ENCODE peak calls at places on chromosomes 3 and 15, in four cellular contexts. X is fibroblast of lung; R is CD8-positive, alpha-beta memory T cell; A is suprapubic skin. C is an unnamed sample.
A peak's percentile ranks its signal among the peaks of the same experiment; 100 is the strongest.

GRCh38 chr3:99114565-99115291 is 213.2 kb upstream of the DCBLD2 start:
- DNase-seq in X (peak; percentile 68), R (no peak), A (no peak), C (no peak)

GRCh38 chr15:35858707-35859106 is 312.7 kb upstream of the DPH6 start:
- DNase-seq in X (no peak), R (no peak), A (no peak), C (no peak)

GRCh38 chr3:65811050-65811766 is 227.5 kb downstream of the MAGI1 start:
- DNase-seq in X (peak; percentile 8), R (no peak), A (no peak), C (no peak)

GRCh38 chr3:79886204-79886603 is 118.4 kb upstream of the ROBO1 start:
- DNase-seq in X (no peak), R (no peak), A (no peak), C (no peak)

GRCh38 chr3:71083726-71084131 is 499.8 kb downstream of the FOXP1 start:
- DNase-seq in X (no peak), R (no peak), A (no peak), C (no peak)

GRCh38 chr3:127263586-127264231 is 24.1 kb downstream of the PRR20G start:
- DNase-seq in X (no peak), R (no peak), A (no peak), C (peak; percentile 21)

GRCh38 chr3:187702507-187703033 is at the start of gene RTP2:
- DNase-seq in X (no peak), R (no peak), A (no peak), C (no peak)

GRCh38 chr3:169771651-169772529 is 1.3 kb upstream of the MYNN start:
- DNase-seq in X (peak; percentile 89), R (peak; percentile 82), A (peak; percentile 61), C (peak; percentile 40)

GRCh38 chr15:87877114-87877810 is 379.3 kb downstream of the NTRK3 start:
- DNase-seq in X (peak; percentile 42), R (no peak), A (no peak), C (no peak)

GRCh38 chr15:72070817-72071447 is 47.0 kb downstream of the MYO9A start:
- DNase-seq in X (no peak), R (no peak), A (no peak), C (no peak)

GRCh38 chr3:8492744-8493511 is 8.7 kb upstream of the LMCD1 start:
- DNase-seq in X (no peak), R (no peak), A (no peak), C (no peak)

GRCh38 chr15:83275412-83275811 is 9.1 kb downstream of the BNC1 start:
- DNase-seq in X (no peak), R (no peak), A (no peak), C (no peak)

GRCh38 chr15:27238209-27238608 is 267.2 kb downstream of the GABRG3 start:
- DNase-seq in X (no peak), R (no peak), A (no peak), C (no peak)

GRCh38 chr3:115062412-115062956 is 84.6 kb downstream of the ZBTB20 start:
- DNase-seq in X (peak; percentile 18), R (no peak), A (no peak), C (no peak)

GRCh38 chr3:187403768-187404270 is 35.6 kb downstream of the RTP4 start:
- DNase-seq in X (peak; percentile 79), R (no peak), A (no peak), C (peak; percentile 10)

GRCh38 chr15:98391568-98391967 is 256.8 kb upstream of the IGF1R start:
- DNase-seq in X (no peak), R (no peak), A (no peak), C (no peak)

GRCh38 chr15:45030743-45031142 is 7.7 kb downstream of the SORD start:
- DNase-seq in X (no peak), R (no peak), A (no peak), C (no peak)

GRCh38 chr15:79170256-79170664 is 79.7 kb upstream of the RASGRF1 start:
- DNase-seq in X (no peak), R (no peak), A (peak; percentile 51), C (no peak)

GRCh38 chr3:46186856-46187700 is 21.0 kb downstream of the CCR1 start:
- DNase-seq in X (no peak), R (no peak), A (no peak), C (no peak)

GRCh38 chr3:187986514-187986934 is 167.4 kb upstream of the LPP start:
- DNase-seq in X (peak; percentile 75), R (no peak), A (no peak), C (no peak)

GRCh38 chr15:86743283-86743903 is 663.7 kb downstream of the AGBL1 start:
- DNase-seq in X (no peak), R (peak; percentile 18), A (no peak), C (peak; percentile 42)

DNA sequence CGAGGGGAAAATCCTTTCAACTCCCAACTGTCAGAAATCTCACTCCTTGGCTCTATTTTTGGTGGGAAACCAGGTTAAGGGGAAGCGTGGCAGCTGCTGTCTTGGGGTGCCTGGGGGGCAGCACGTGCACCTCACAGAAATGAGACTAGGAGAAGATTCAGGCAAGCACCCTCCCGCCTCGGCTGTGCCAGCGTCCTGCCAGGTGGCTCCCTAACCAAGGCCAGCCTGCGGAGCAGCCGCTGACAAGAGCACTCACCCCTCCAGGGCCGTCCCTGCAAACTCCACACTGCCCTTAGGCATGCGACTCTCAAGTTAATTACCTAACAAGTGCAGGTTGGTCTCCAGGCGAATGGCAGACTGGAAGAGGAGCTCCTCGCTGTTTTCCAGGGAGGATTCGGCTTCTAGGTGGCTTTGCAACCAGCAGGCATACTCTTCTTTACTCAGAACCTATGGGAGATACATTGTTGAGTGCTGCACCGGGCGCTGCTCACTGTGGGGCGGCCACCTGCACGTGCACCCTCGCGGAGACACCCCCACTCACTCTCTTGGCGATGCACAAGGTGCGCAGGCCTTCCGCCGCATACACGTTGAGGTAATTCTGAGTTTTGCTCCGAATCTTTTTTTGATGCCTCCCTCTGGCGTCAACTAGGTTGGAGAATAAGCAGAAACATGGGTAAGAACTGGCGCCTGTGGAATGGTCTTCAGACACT is 155.3 kb downstream of the ATP10A start:
- DNase-seq in X (no peak), R (no peak), A (peak; percentile 44), C (no peak)
- H3K36me3 ChIP-seq in X (peaks cover 1% of the 10 kb centered on the region), R (no peaks in the 10 kb centered on the region), A (peaks cover 6% of the 10 kb centered on the region), C (no peaks in the 10 kb centered on the region)

GRCh38 chr3:172213765-172214358 is 174.5 kb downstream of the FNDC3B start:
- DNase-seq in X (no peak), R (no peak), A (no peak), C (no peak)
- H3K4me1 ChIP-seq in X (peaks cover 10% of the 10 kb centered on the region), R (no peaks in the 10 kb centered on the region), A (peaks cover 39% of the 10 kb centered on the region), C (peaks cover 2% of the 10 kb centered on the region)

DNA sequence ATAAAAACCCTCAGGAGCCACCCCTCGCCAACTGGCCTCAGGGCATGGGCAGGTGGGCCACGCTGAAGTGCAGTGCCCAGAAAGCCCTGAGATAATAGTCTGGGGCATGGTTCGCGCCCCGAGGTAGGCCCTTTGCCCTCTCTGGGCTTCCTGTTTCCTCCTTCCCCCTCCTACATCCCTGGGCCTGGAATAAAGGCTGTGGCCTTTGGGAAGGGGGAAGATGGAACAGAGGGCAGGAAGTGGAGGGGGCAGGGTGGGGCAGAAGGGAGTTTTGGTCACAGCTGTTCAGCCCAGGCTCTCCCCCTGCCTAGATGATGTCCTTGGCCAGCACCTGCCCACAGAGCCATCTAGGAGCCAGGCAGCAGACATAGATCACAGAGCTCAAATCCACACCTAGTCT is 11.3 kb downstream of the CSRNP1 start:
- DNase-seq in X (no peak), R (no peak), A (no peak), C (peak; percentile 46)
- H3K36me3 ChIP-seq in X (peaks cover 27% of the 10 kb centered on the region), R (peaks cover 29% of the 10 kb centered on the region), A (peaks cover 54% of the 10 kb centered on the region), C (peaks cover 17% of the 10 kb centered on the region)

GRCh38 chr15:75206803-75207617 is 5.3 kb downstream of the C15orf39 start:
- DNase-seq in X (no peak), R (no peak), A (no peak), C (no peak)

GRCh38 chr15:75206006-75206405 is 4.3 kb downstream of the C15orf39 start:
- DNase-seq in X (no peak), R (no peak), A (no peak), C (no peak)

GRCh38 chr15:75208501-75209288 is 7.0 kb downstream of the C15orf39 start:
- DNase-seq in X (no peak), R (no peak), A (no peak), C (no peak)

GRCh38 chr15:75209289-75209676 is 7.6 kb downstream of the C15orf39 start:
- DNase-seq in X (no peak), R (no peak), A (no peak), C (no peak)

DNA sequence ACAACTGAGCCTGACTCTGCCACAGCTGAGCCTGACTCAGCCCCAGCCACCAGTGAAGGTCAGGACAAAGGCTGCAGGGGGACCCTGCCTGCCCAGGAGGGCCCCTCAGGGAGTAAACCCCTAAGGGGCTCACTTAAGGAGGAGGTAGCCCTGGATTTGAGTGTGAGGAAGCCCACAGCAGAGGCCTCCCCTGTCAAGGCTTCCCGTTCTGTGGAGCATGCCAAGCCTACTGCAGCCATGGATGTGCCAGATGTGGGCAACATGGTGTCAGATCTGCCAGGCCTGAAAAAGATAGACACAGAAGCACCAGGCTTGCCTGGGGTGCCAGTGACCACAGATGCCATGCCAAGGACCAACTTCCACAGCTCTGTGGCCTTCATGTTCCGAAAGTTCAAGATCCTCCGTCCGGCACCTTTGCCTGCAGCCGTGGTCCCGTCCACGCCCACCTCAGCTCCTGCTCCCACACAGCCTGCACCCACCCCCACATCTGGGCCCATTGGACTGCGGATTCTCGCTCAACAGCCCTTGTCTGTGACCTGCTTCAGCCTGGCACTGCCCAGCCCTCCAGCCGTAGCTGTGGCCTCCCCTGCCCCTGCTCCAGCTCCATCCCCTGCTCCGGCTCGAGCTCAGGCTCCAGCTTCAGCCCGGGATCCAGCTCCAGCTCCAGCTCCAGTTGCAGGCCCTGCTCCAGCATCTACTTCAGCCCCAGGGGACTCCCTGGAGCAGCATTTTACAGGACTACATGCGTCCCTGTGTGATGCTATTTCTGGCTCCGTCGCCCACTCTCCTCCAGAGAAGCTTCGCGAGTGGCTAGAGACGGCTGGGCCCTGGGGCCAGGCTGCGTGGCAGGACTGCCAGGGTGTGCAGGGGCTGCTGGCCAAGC is 6.2 kb downstream of the C15orf39 start:
- DNase-seq in X (no peak), R (no peak), A (no peak), C (no peak)
- H3K4me1 ChIP-seq in X (peaks cover 13% of the 10 kb centered on the region), R (peaks cover 24% of the 10 kb centered on the region), A (peaks cover 57% of the 10 kb centered on the region), C (no peaks in the 10 kb centered on the region)

DNA sequence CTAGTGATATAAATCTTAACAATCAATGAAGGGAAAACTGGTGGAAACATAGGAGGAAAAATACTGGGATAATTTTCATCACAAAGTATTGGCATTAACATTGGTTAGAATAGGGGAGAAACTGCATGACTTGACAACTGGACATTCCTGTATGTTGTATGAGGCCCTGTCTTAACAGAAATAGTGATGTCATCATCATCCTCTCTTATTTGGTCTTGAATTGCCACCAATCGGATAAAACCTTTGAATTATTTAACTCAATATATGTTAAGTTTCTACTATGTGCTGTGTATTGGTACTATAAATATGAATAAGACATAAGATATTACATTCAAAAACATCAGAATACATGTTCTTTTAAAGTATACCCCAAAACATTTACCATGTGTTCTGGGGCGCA is 130.1 kb upstream of the CCDC54 start:
- DNase-seq in X (no peak), R (no peak), A (no peak), C (no peak)
- H3K36me3 ChIP-seq in X (peaks cover 7% of the 10 kb centered on the region), R (no peaks in the 10 kb centered on the region), A (peaks cover 3% of the 10 kb centered on the region), C (no peaks in the 10 kb centered on the region)

GRCh38 chr3:73573204-73573603 is 51.5 kb downstream of the PDZRN3 start:
- DNase-seq in X (no peak), R (no peak), A (no peak), C (no peak)

GRCh38 chr3:73572371-73572770 is 52.4 kb downstream of the PDZRN3 start:
- DNase-seq in X (no peak), R (no peak), A (no peak), C (peak; percentile 52)

GRCh38 chr3:73577704-73578103 is 47.0 kb downstream of the PDZRN3 start:
- DNase-seq in X (no peak), R (no peak), A (no peak), C (no peak)

GRCh38 chr3:73576995-73577394 is 47.7 kb downstream of the PDZRN3 start:
- DNase-seq in X (no peak), R (no peak), A (no peak), C (no peak)

GRCh38 chr3:73575519-73575918 is 49.2 kb downstream of the PDZRN3 start:
- DNase-seq in X (no peak), R (no peak), A (no peak), C (peak; percentile 56)
- H3K4me1 ChIP-seq in X (peaks cover 2% of the 10 kb centered on the region), R (no peaks in the 10 kb centered on the region), A (peaks cover 3% of the 10 kb centered on the region), C (peaks cover 3% of the 10 kb centered on the region)